ENCODE peak calls at places on chromosomes 12 and 14, in five cellular contexts. G is heart left ventricle; B is fibroblast of lung; U is naive thymus-derived CD4-positive, alpha-beta T cell; Y is mucosa of descending colon. I is an unnamed sample.

GRCh38 chr14:35526962-35527361 is 7.0 kb upstream of the INSM2 start:
- DNase-seq in G (no peak), B (no peak), U (no peak), Y (no peak), I (no peak)

GRCh38 chr12:64826234-64826633 is 1.8 kb downstream of the TBC1D30 start:
- DNase-seq in G (peak), B (peak), U (peak), Y (peak), I (no peak)

GRCh38 chr12:65778268-65779090 is 45.8 kb upstream of the HMGA2 start:
- DNase-seq in G (no peak), B (peak), U (no peak), Y (no peak), I (peak)

GRCh38 chr12:6871052-6871957 is 1.8 kb downstream of the SPSB2 start:
- DNase-seq in G (no peak), B (peak), U (no peak), Y (peak), I (no peak)

GRCh38 chr14:69039287-69039628 is 60.2 kb upstream of the ACTN1 start:
- DNase-seq in G (no peak), B (peak), U (no peak), Y (no peak), I (no peak)

GRCh38 chr12:105348561-105348960 is 18.1 kb downstream of the C12orf75 start:
- DNase-seq in G (no peak), B (peak), U (no peak), Y (no peak), I (no peak)

GRCh38 chr14:75298187-75298985 is 19.8 kb downstream of the FOS start:
- DNase-seq in G (peak), B (no peak), U (no peak), Y (no peak), I (no peak)

GRCh38 chr12:109710747-109711595 is 2.7 kb upstream of the FAM222A start:
- DNase-seq in G (no peak), B (no peak), U (no peak), Y (no peak), I (no peak)

GRCh38 chr14:91858536-91859275 is 8.6 kb downstream of the TC2N start:
- DNase-seq in G (no peak), B (peak), U (no peak), Y (no peak), I (no peak)

DNA sequence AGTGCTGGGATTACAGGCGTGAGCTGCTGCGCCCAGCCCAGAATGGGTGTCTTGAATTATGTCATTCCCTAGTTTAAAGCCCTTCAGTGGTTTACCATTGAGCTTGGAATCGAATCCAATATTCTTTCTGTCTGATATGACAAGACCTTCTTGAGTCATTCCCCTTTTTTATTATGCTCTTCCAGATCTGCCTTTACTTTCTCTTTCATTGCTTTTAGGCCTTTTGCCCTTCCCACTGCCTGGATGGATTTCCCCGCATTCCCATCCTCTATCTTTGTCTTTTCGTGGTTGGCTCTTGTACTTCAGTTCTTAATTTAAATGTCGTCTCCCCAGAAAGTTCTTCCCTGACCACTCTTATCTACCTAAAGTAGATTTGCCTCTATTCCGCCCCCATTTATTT is 1.6 kb downstream of the TRAFD1 start:
- DNase-seq in G (no peak), B (peak), U (no peak), Y (no peak), I (no peak)
- H3K4me3 ChIP-seq in G (no peak), B (peak), U (peak), Y (no peak), I (no peak)

GRCh38 chr12:16608346-16608745 is 2.4 kb upstream of the LMO3 start:
- DNase-seq in G (no peak), B (no peak), U (no peak), Y (no peak), I (no peak)

GRCh38 chr12:16610743-16611142 is 4.8 kb upstream of the LMO3 start:
- DNase-seq in G (no peak), B (no peak), U (no peak), Y (no peak), I (no peak)

GRCh38 chr12:16609140-16609539 is 3.2 kb upstream of the LMO3 start:
- DNase-seq in G (no peak), B (no peak), U (no peak), Y (no peak), I (no peak)

GRCh38 chr12:16611146-16611545 is 5.2 kb upstream of the LMO3 start:
- DNase-seq in G (no peak), B (no peak), U (no peak), Y (no peak), I (no peak)

GRCh38 chr12:16610006-16610520 is 4.1 kb upstream of the LMO3 start:
- DNase-seq in G (no peak), B (no peak), U (no peak), Y (no peak), I (no peak)
- H3K4me3 ChIP-seq in G (peak), B (no peak), U (no peak), Y (no peak), I (no peak)

GRCh38 chr12:54220567-54220966 is 31.8 kb upstream of the SMUG1 start:
- DNase-seq in G (no peak), B (no peak), U (no peak), Y (no peak), I (no peak)

GRCh38 chr12:54221402-54221984 is 32.7 kb upstream of the SMUG1 start:
- DNase-seq in G (no peak), B (no peak), U (no peak), Y (no peak), I (no peak)

GRCh38 chr12:54217774-54218221 is 29.0 kb upstream of the SMUG1 start:
- DNase-seq in G (no peak), B (no peak), U (no peak), Y (peak), I (no peak)

GRCh38 chr12:54222609-54223008 is 33.8 kb upstream of the SMUG1 start:
- DNase-seq in G (no peak), B (peak), U (no peak), Y (no peak), I (peak)

DNA sequence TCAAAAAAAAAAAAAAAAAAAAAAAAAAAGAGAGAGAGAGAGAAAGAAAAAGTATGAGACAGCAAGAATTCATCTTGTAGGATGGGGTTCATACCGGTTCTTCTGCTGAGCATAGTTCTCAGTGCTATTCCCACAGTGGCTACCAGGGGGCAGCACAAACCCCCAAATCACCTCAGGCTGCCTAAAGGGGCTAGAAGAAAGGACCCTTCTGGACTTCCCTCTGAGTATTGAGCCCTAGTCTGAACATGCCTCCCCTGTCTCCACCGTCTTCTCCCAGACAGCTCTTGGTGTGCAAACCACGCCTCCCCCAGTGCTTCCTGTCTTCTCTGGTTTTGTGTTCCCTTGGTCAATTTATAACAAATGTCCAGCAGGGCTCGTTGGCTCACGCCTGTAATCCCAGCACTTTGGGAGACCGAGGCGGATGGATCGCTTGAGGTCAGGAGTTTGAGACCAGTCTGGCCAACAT is 31.3 kb upstream of the SMUG1 start:
- DNase-seq in G (no peak), B (peak), U (peak), Y (peak), I (no peak)
- H3K4me3 ChIP-seq in G (no peak), B (no peak), U (no peak), Y (no peak), I (no peak)

GRCh38 chr12:53950441-53950781 is 4.3 kb upstream of the HOXC12 start:
- DNase-seq in G (no peak), B (no peak), U (no peak), Y (no peak), I (no peak)

GRCh38 chr12:53952335-53952694 is 2.4 kb upstream of the HOXC12 start:
- DNase-seq in G (no peak), B (no peak), U (no peak), Y (no peak), I (no peak)

GRCh38 chr12:53949631-53950440 is 4.9 kb upstream of the HOXC12 start:
- DNase-seq in G (no peak), B (no peak), U (no peak), Y (no peak), I (no peak)

GRCh38 chr12:53951577-53952334 is 2.9 kb upstream of the HOXC12 start:
- DNase-seq in G (no peak), B (no peak), U (no peak), Y (no peak), I (no peak)

DNA sequence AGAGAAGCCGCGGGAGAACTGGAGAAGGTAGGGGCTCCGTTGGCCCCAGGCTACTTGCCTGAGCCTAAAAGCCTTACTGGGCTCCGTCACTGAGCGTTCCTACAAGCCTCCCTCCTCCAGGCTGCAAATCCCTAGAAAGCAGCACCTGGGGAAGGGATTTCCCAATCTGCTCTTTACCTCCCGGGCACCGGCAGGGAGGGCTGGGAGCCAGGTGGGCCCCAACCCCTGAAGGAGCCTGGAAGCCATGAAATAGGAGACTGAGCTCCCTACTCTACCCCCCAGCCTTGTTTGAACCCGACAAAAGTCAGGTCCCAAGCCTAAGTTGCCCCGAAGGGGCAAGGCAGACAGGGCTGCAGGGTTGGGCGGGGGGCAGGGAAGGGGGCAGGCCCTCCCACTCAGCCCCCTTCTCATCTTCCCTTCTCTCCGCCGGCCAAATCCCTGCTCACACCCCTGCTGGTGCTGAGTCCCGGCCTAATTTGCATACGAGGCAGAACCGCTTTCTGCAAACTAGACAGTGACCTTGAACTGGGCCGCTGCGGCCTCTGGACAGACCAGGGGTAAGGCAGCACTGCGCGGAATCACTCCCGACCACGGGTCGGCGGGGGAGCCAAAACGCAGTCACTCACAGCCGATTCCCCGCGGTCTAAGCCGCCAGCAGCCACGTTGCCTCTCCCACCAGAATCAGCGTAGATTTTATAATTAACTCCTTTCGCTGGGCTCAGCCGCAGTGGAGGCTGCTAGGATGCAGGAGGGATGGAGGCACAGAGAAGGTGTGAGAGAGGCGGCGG is 3.7 kb upstream of the HOXC12 start:
- DNase-seq in G (no peak), B (no peak), U (no peak), Y (no peak), I (no peak)
- H3K4me3 ChIP-seq in G (no peak), B (no peak), U (no peak), Y (no peak), I (no peak)

I was measured in skeletal muscle cell.